ENCODE peak calls at places on chromosome 17, in nine cellular contexts. V, X, J, T, G, O, Z, Y and H are unnamed samples.

GRCh38 chr17:61368832-61369468 is 30.7 kb upstream of the TBX2 start:
- DNase-seq in V (no peak), X (no peak), J (no peak), T (no peak), G (no peak), O (no peak), Z (no peak), Y (no peak), H (no peak)

GRCh38 chr17:78595135-78595810 is 18.1 kb upstream of the DNAH17 start:
- DNase-seq in V (no peak), X (no peak), J (no peak), T (no peak), G (no peak), O (no peak), Z (no peak), Y (no peak), H (no peak)

GRCh38 chr17:73211745-73212144 is 18.9 kb downstream of the COG1 start:
- DNase-seq in V (no peak), X (no peak), J (no peak), T (no peak), G (no peak), O (peak; percentile 46), Z (no peak), Y (no peak), H (no peak)

GRCh38 chr17:3529817-3530741 is 27.5 kb downstream of the TRPV3 start:
- DNase-seq in V (no peak), X (no peak), J (peak; percentile 82), T (peak; percentile 81), G (no peak), O (no peak), Z (peak; percentile 2), Y (no peak), H (no peak)

GRCh38 chr17:80029235-80029974 is 6.3 kb downstream of the TBC1D16 start:
- DNase-seq in V (no peak), X (peak; percentile 81), J (no peak), T (no peak), G (peak; percentile 56), O (no peak), Z (no peak), Y (no peak), H (no peak)

GRCh38 chr17:3647769-3648540 is 11.4 kb downstream of the CTNS start:
- DNase-seq in V (no peak), X (peak; percentile 0), J (peak; percentile 73), T (peak; percentile 81), G (peak; percentile 72), O (peak; percentile 17), Z (no peak), Y (peak; percentile 26), H (peak; percentile 54)

GRCh38 chr17:30200086-30200485 is 35.4 kb downstream of the SLC6A4 start:
- DNase-seq in V (no peak), X (no peak), J (no peak), T (no peak), G (no peak), O (no peak), Z (no peak), Y (no peak), H (no peak)

GRCh38 chr17:42087042-42087701 is 11.1 kb downstream of the ZNF385C start:
- DNase-seq in V (no peak), X (no peak), J (no peak), T (no peak), G (no peak), O (no peak), Z (no peak), Y (no peak), H (no peak)

GRCh38 chr17:80045703-80046102 is 9.3 kb downstream of the CCDC40 start:
- DNase-seq in V (no peak), X (peak; percentile 78), J (peak; percentile 67), T (no peak), G (no peak), O (no peak), Z (no peak), Y (no peak), H (no peak)

GRCh38 chr17:77591231-77591785 is 367.2 kb upstream of the TNRC6C start:
- DNase-seq in V (no peak), X (no peak), J (peak; percentile 29), T (no peak), G (no peak), O (no peak), Z (no peak), Y (no peak), H (peak; percentile 5)

GRCh38 chr17:935485-935884 is 44.1 kb downstream of the NXN start:
- DNase-seq in V (no peak), X (no peak), J (no peak), T (no peak), G (no peak), O (no peak), Z (no peak), Y (no peak), H (no peak)

GRCh38 chr17:73632513-73632912 is 11.7 kb downstream of the SDK2 start:
- DNase-seq in V (no peak), X (no peak), J (no peak), T (no peak), G (no peak), O (no peak), Z (no peak), Y (no peak), H (no peak)

GRCh38 chr17:9080983-9081382 is 59.7 kb downstream of the NTN1 start:
- DNase-seq in V (no peak), X (no peak), J (no peak), T (no peak), G (no peak), O (no peak), Z (no peak), Y (no peak), H (no peak)

GRCh38 chr17:14301279-14301760 is 439 bp downstream of the HS3ST3B1 start:
- DNase-seq in V (no peak), X (peak; percentile 30), J (no peak), T (peak; percentile 50), G (no peak), O (peak; percentile 34), Z (no peak), Y (no peak), H (no peak)

GRCh38 chr17:3418222-3418621 is 7.1 kb downstream of the OR3A3 start:
- DNase-seq in V (no peak), X (no peak), J (no peak), T (no peak), G (no peak), O (no peak), Z (no peak), Y (no peak), H (no peak)

GRCh38 chr17:83008526-83008925 is 70.9 kb upstream of the METRNL start:
- DNase-seq in V (no peak), X (no peak), J (no peak), T (no peak), G (no peak), O (no peak), Z (no peak), Y (no peak), H (no peak)

GRCh38 chr17:66357037-66357436 is 54.6 kb downstream of the PRKCA start:
- DNase-seq in V (no peak), X (no peak), J (no peak), T (no peak), G (no peak), O (no peak), Z (no peak), Y (no peak), H (no peak)